ENCODE peak calls at places on chromosomes 1 and 21, in eight cellular contexts. Y is GM20000, X is nephron progenitor cell, Q is left ventricle myocardium inferior, I is mesothelial cell of epicardium, G is WTC11, T is MCF 10A, J is AG09309. V is an unnamed sample.

GRCh38 chr1:159562680-159563079 is 24.9 kb upstream of the APCS start:
- DNase-seq in Y (no peak), X (no peak), Q (no peak), I (no peak), G (no peak), T (no peak), J (no peak), V (no peak)

GRCh38 chr1:113211467-113211866 is 138.5 kb downstream of the LRIG2 start:
- DNase-seq in Y (no peak), X (no peak), Q (no peak), I (no peak), G (no peak), T (no peak), J (no peak), V (no peak)

GRCh38 chr1:59171788-59172187 is 125.1 kb upstream of the FGGY start:
- DNase-seq in Y (no peak), X (no peak), Q (no peak), I (no peak), G (no peak), T (no peak), J (no peak), V (no peak)

GRCh38 chr21:41885341-41886024 is 6.3 kb upstream of the PRDM15 start:
- DNase-seq in Y (no peak), X (no peak), Q (no peak), I (no peak), G (no peak), T (no peak), J (no peak), V (no peak)

GRCh38 chr1:19484338-19484792 is 974 bp downstream of the CAPZB start:
- DNase-seq in Y (no peak), X (peak), Q (no peak), I (no peak), G (peak), T (no peak), J (no peak), V (no peak)

GRCh38 chr21:33514234-33514633 is 22.7 kb upstream of the DNAJC28 start:
- DNase-seq in Y (no peak), X (no peak), Q (no peak), I (no peak), G (no peak), T (peak), J (peak), V (no peak)

GRCh38 chr1:9413877-9414213 is 121.2 kb downstream of the SPSB1 start:
- DNase-seq in Y (no peak), X (no peak), Q (peak), I (no peak), G (no peak), T (no peak), J (peak), V (no peak)

GRCh38 chr1:18175530-18176377 is 68.2 kb downstream of the IGSF21 start:
- DNase-seq in Y (no peak), X (no peak), Q (peak), I (no peak), G (peak), T (peak), J (no peak), V (no peak)

GRCh38 chr1:222974496-222974895 is 159.7 kb downstream of the DISP1 start:
- DNase-seq in Y (no peak), X (no peak), Q (no peak), I (no peak), G (no peak), T (peak), J (peak), V (no peak)

GRCh38 chr1:205440121-205440475 is 15.7 kb downstream of the BLACAT1 start:
- DNase-seq in Y (no peak), X (no peak), Q (no peak), I (no peak), G (no peak), T (no peak), J (no peak), V (no peak)

GRCh38 chr1:237873487-237873927 is 17.2 kb downstream of the ZP4 start:
- DNase-seq in Y (no peak), X (no peak), Q (no peak), I (no peak), G (peak), T (peak), J (peak), V (no peak)

GRCh38 chr21:39562791-39563770 is 49.7 kb upstream of the B3GALT5 start:
- DNase-seq in Y (no peak), X (no peak), Q (no peak), I (no peak), G (no peak), T (no peak), J (no peak), V (no peak)

GRCh38 chr1:27719286-27720251 is 6.2 kb upstream of the FAM76A start:
- DNase-seq in Y (no peak), X (no peak), Q (no peak), I (no peak), G (no peak), T (peak), J (no peak), V (no peak)

GRCh38 chr1:41444246-41444645 is 40.2 kb downstream of the EDN2 start:
- DNase-seq in Y (no peak), X (no peak), Q (no peak), I (no peak), G (no peak), T (no peak), J (no peak), V (no peak)
- TF ChIP-seq CTCF in Y (no peak), X (no peak), Q (peak), I (no peak), G (no peak), T (no peak), J (peak), V (no peak)

DNA sequence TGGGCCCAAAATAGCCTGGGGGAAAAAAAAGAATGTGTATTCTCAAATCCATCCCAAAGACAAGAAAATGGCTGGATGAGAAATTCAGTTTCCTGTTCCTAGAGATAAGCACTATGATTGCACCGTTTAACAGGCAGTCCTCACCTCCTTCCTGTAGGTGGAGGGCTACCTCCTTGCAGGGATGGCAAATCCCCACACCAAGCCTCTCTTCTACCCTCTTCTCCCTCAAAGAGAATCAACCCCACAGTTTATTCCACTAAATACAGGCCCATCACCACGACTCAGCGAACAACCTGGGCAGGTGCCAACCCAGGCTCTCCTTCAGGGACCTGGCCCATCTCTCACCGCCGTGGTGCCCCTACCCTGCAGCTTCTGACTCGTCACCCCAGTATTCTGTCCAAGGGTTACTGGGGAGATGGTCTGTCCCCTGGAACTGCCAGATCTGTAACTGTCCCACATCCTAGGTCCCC is 3.4 kb upstream of the CHD5 start:
- DNase-seq in Y (peak), X (no peak), Q (no peak), I (no peak), G (no peak), T (peak), J (no peak), V (no peak)
- TF ChIP-seq CTCF in Y (no peak), X (no peak), Q (no peak), I (no peak), G (no peak), T (no peak), J (no peak), V (no peak)

GRCh38 chr1:181812211-181812610 is 249.3 kb downstream of the ZNF648 start:
- DNase-seq in Y (no peak), X (no peak), Q (no peak), I (no peak), G (no peak), T (no peak), J (no peak), V (no peak)
- TF ChIP-seq CTCF in Y (no peak), X (no peak), Q (no peak), I (no peak), G (no peak), T (no peak), J (no peak), V (no peak)

GRCh38 chr1:86151427-86151826 is 5.1 kb downstream of the COL24A1 start:
- DNase-seq in Y (no peak), X (no peak), Q (no peak), I (no peak), G (no peak), T (no peak), J (peak), V (no peak)

GRCh38 chr1:86150553-86151055 is 6.0 kb downstream of the COL24A1 start:
- DNase-seq in Y (no peak), X (no peak), Q (no peak), I (no peak), G (no peak), T (no peak), J (no peak), V (no peak)

GRCh38 chr1:86149591-86149990 is 7.0 kb downstream of the COL24A1 start:
- DNase-seq in Y (no peak), X (no peak), Q (no peak), I (no peak), G (no peak), T (no peak), J (no peak), V (no peak)

DNA sequence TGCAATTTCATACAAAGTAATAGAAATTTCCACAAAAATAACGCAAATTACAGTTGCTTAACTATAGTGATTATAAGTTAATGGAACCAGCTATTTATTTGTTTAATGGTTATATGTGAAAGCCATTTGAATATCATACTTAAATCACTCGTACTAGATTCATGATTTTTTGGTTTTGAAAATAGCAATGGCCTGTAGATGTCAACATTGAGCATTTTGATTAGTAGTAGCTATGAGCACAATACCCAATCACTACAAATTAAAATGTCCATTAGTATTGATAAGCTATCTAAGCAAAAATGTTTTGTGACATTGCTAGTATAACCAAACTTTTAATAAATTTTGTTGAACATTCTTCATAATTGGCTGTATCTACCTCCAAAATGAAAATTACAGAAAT is 10.0 kb downstream of the COL24A1 start:
- DNase-seq in Y (no peak), X (no peak), Q (no peak), I (no peak), G (no peak), T (no peak), J (no peak), V (no peak)
- TF ChIP-seq CTCF in Y (no peak), X (no peak), Q (no peak), I (no peak), G (no peak), T (no peak), J (no peak), V (no peak)

DNA sequence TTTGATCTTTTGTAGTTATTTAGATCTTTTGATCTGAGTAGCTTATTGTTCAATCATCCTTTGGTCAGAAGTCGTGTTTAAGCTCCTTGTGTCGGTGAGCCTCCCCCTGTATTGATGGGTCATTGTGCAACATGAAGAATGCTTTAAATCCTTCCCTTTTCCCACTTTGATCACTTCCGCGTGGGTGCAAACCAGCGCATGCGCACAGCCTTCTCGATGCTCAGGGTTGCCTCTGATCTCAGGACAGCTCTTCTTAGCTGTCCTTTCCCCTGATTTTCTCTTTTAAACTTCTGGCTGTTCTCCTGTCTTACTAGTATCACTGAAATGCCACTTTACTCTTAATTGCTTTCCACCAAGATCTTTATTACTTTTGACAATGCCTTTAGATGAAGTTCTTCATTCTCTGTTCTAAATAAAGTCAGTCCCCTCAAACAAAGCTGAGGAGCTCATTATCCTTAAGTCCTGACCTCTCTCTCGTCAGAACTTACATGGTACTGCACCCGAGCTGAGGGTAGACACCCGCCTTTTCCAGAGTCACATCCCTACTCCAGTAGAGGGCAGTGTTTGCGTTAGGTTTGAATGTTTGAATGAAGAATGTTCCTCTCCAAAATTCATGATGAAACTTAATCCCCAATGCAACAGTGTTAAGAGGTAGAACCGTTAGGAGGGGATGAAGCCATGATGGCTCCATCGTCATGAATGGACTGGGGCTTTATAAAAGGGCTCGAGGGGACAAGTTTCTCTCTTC is 547.9 kb upstream of the TMPRSS15 start:
- DNase-seq in Y (no peak), X (peak), Q (no peak), I (no peak), G (peak), T (peak), J (no peak), V (no peak)
- TF ChIP-seq CTCF in Y (no peak), X (peak), Q (peak), I (peak), G (peak), T (peak), J (no peak), V (no peak)

GRCh38 chr1:206478746-206479145 is 8.5 kb downstream of the IKBKE start:
- DNase-seq in Y (no peak), X (no peak), Q (no peak), I (no peak), G (no peak), T (no peak), J (no peak), V (no peak)

GRCh38 chr1:206480211-206480610 is 9.9 kb downstream of the IKBKE start:
- DNase-seq in Y (no peak), X (no peak), Q (no peak), I (no peak), G (no peak), T (no peak), J (no peak), V (no peak)

GRCh38 chr1:206477110-206477509 is 6.8 kb downstream of the IKBKE start:
- DNase-seq in Y (no peak), X (no peak), Q (no peak), I (no peak), G (no peak), T (no peak), J (no peak), V (no peak)

GRCh38 chr1:206477581-206478380 is 7.5 kb downstream of the IKBKE start:
- DNase-seq in Y (no peak), X (no peak), Q (no peak), I (no peak), G (no peak), T (no peak), J (no peak), V (no peak)

DNA sequence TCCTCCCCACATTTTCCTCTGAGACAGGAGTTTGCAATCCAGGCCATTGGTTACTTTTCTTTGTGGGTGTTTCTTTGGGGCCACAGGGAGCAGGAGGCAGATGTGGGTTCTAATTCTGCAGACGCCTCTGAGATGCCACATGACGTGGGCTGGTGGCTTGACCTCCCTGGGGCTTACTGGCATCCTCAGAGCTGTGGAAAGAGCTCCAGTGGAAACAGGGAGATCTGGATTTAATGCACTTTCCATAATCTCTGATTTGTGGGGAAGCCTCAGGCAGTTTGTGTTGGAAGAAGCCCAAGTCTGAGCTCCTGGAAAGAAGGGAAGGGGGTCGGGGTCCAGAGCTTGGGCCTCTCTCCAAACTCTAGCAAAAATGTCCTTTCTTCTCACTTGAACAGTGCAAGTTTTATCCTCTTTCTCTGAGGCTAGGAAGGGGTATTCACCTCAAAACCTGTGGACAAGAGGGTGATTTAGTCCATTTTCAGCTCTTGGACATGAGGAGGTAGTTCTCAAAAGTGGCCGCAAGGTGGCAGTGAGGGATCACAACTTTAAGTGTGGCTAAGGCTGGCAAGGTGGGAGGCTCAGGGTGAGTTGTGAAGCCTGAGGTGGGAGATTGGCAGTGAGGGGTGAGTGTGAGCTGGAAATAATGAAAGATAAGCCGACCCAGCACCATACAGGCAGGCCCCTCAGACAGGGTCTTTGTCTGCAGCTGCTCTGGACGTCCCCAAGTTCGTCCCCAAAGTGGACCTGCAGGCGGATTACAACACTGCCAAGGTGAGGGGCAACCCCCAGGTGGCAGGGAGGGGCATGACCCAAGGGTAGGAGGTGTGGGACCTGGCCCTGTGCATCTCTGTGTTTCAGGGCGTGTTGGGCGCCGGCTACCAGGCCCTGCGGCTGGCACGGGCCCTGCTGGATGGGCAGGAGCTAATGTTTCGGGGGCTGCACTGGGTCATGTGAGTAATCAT is 9.2 kb downstream of the IKBKE start:
- DNase-seq in Y (peak), X (peak), Q (peak), I (peak), G (peak), T (peak), J (peak), V (no peak)
- TF ChIP-seq CTCF in Y (peak), X (peak), Q (peak), I (peak), G (peak), T (peak), J (peak), V (peak)

DNA sequence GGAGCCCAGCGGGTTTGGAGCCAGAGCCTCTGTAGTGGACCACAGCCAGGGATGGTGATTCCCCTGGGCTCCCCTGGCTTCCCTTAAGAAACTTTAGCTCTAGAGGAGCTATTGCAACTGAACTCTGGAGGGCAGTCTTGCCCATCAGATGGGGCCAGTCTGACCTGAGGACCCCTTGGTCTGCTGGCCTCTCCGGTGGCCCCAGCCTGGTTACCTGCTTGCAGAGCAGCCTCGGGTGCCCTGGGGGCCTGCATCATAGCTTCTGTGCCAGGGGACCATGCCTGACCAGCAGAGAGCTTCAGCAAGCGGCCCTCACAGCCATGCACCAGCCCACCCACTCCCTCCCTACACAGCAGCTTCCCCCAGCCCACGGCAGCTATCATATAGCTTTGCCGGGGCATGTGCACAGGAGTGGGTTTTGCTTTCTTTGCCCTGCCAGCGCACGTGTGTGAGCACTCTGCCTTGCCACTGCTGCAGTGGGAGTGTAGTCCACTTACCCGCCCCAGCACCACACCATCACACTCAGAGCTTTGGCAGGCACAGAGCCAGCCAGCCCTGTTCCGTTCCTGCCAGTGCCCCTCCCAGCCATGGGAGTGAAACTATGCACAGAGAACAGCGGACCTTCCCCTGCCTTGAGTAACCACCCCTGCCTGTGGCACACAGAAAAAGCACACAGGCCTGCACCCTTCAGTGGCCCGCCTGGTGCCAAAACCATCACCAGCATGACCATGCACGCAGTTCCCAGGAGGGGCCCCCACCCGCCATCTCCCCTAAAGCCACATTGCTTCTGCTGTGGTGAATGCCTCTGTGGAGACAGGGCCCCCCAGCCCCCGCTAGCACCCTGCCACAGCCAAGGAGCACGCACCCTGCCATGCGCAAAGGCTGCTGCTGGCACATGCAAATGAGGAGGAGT is 442.9 kb upstream of the NEGR1 start:
- DNase-seq in Y (no peak), X (peak), Q (no peak), I (peak), G (peak), T (no peak), J (no peak), V (no peak)
- TF ChIP-seq CTCF in Y (no peak), X (peak), Q (no peak), I (no peak), G (peak), T (no peak), J (no peak), V (no peak)

DNA sequence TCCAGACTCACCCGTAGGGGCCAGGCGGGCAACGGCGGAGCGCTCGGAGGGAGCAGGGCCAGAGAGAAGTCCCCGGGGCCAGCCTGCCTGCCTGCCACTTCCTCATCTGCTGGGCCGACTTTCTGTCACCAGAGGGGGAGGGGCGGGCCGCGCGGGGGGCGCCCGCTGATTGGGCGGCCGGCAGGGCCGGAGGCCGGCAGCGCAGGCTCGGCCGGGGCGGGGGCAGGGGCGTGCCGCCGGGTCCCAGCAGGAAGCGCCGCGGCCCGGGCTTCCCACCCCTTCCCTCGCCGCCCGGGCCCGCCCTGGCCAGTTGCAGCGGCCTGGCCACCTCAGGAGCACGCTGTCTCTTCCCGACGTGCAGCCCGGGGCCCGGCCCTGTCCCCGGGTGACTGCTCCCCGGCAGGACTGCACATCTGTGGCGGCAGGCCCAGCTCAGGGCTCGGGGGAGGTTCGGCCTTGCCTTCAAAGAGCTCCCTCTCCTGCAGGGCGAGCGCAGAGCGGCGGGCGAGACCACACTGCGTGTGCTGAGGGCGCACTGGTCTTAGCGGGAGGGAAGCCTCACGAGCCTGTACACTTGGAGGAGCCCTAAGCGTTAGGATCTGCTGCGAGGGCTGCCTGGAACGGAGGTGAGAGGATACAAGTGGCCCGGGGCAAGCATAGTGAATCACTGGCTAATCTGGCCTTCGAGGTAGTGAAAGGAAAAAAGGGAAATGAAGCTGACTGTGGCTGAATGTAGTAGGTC is at the start of gene ELOVL1:
- DNase-seq in Y (peak), X (peak), Q (peak), I (peak), G (peak), T (peak), J (peak), V (peak)
- TF ChIP-seq CTCF in Y (peak), X (no peak), Q (peak), I (no peak), G (no peak), T (no peak), J (peak), V (no peak)